ENCODE peak calls at places on chromosomes 5 and 9, in eight cellular contexts. One of them, this sample, is unnamed.

GRCh38 chr5:130471-131175 is 38.7 kb downstream of the PLEKHG4B start:
- DNase-seq in neural crest cell: no peak
- DNase-seq in Calu3: no peak
- DNase-seq in pancreas: no peak
- DNase-seq in AG10803: peak; percentile 92
- DNase-seq in GM12878: no peak
- DNase-seq in lower lobe of right lung: no peak
- DNase-seq in coronary artery: no peak
- DNase-seq in this sample: no peak

GRCh38 chr9:72602629-72603028 is 81.2 kb downstream of the TMC1 start:
- DNase-seq in lower lobe of right lung: no peak
- DNase-seq in Calu3: no peak
- DNase-seq in AG10803: peak; percentile 70
- DNase-seq in GM12878: no peak
- DNase-seq in neural crest cell: no peak
- DNase-seq in coronary artery: no peak
- DNase-seq in pancreas: no peak
- DNase-seq in this sample: no peak

GRCh38 chr5:27158171-27158570 is 119.8 kb upstream of the CDH9 start:
- DNase-seq in GM12878: no peak
- DNase-seq in AG10803: peak; percentile 1
- DNase-seq in neural crest cell: no peak
- DNase-seq in pancreas: no peak
- DNase-seq in lower lobe of right lung: no peak
- DNase-seq in coronary artery: no peak
- DNase-seq in Calu3: no peak
- DNase-seq in this sample: no peak

GRCh38 chr5:73496984-73497457 is 1.2 kb upstream of the BTF3 start:
- DNase-seq in AG10803: peak; percentile 43
- DNase-seq in pancreas: no peak
- DNase-seq in neural crest cell: no peak
- DNase-seq in coronary artery: no peak
- DNase-seq in lower lobe of right lung: no peak
- DNase-seq in Calu3: no peak
- DNase-seq in GM12878: no peak
- DNase-seq in this sample: no peak

GRCh38 chr5:149605354-149605997 is 24.2 kb downstream of the ARHGEF37 start:
- DNase-seq in GM12878: no peak
- DNase-seq in AG10803: no peak
- DNase-seq in pancreas: no peak
- DNase-seq in Calu3: no peak
- DNase-seq in neural crest cell: no peak
- DNase-seq in lower lobe of right lung: no peak
- DNase-seq in coronary artery: no peak
- DNase-seq in this sample: no peak

GRCh38 chr5:179373101-179373934 is 28.1 kb upstream of the ADAMTS2 start:
- DNase-seq in AG10803: no peak
- DNase-seq in lower lobe of right lung: peak; percentile 10
- DNase-seq in pancreas: peak; percentile 25
- DNase-seq in GM12878: no peak
- DNase-seq in neural crest cell: no peak
- DNase-seq in Calu3: no peak
- DNase-seq in coronary artery: peak; percentile 46
- DNase-seq in this sample: no peak

GRCh38 chr5:15574806-15575205 is 74.8 kb downstream of the FBXL7 start:
- DNase-seq in lower lobe of right lung: no peak
- DNase-seq in Calu3: no peak
- DNase-seq in AG10803: peak; percentile 81
- DNase-seq in coronary artery: no peak
- DNase-seq in GM12878: no peak
- DNase-seq in neural crest cell: no peak
- DNase-seq in pancreas: no peak
- DNase-seq in this sample: no peak

GRCh38 chr9:110526426-110526825 is 53.1 kb downstream of the SVEP1 start:
- DNase-seq in coronary artery: no peak
- DNase-seq in GM12878: no peak
- DNase-seq in lower lobe of right lung: no peak
- DNase-seq in neural crest cell: no peak
- DNase-seq in AG10803: peak; percentile 92
- DNase-seq in pancreas: no peak
- DNase-seq in Calu3: no peak
- DNase-seq in this sample: no peak

GRCh38 chr9:5587024-5587423 is 41.9 kb upstream of the RIC1 start:
- DNase-seq in lower lobe of right lung: no peak
- DNase-seq in pancreas: no peak
- DNase-seq in neural crest cell: no peak
- DNase-seq in GM12878: no peak
- DNase-seq in Calu3: no peak
- DNase-seq in coronary artery: no peak
- DNase-seq in AG10803: peak; percentile 77
- DNase-seq in this sample: no peak

GRCh38 chr5:73256462-73257260 is 83.7 kb downstream of the TMEM174 start:
- DNase-seq in GM12878: no peak
- DNase-seq in Calu3: no peak
- DNase-seq in lower lobe of right lung: no peak
- DNase-seq in AG10803: no peak
- DNase-seq in pancreas: no peak
- DNase-seq in neural crest cell: no peak
- DNase-seq in coronary artery: no peak
- DNase-seq in this sample: no peak

GRCh38 chr5:39464096-39464495 is 39.3 kb upstream of the DAB2 start:
- DNase-seq in AG10803: peak; percentile 76
- DNase-seq in coronary artery: no peak
- DNase-seq in GM12878: no peak
- DNase-seq in neural crest cell: no peak
- DNase-seq in lower lobe of right lung: no peak
- DNase-seq in pancreas: no peak
- DNase-seq in Calu3: no peak
- DNase-seq in this sample: no peak

GRCh38 chr9:130912932-130913598 is 16.5 kb upstream of the QRFP start:
- DNase-seq in Calu3: no peak
- DNase-seq in neural crest cell: peak; percentile 17
- DNase-seq in GM12878: no peak
- DNase-seq in coronary artery: no peak
- DNase-seq in lower lobe of right lung: no peak
- DNase-seq in pancreas: no peak
- DNase-seq in AG10803: peak; percentile 76
- DNase-seq in this sample: no peak

GRCh38 chr9:13070612-13071595 is 208.6 kb downstream of the MPDZ start:
- DNase-seq in AG10803: no peak
- DNase-seq in Calu3: no peak
- DNase-seq in GM12878: no peak
- DNase-seq in lower lobe of right lung: no peak
- DNase-seq in pancreas: no peak
- DNase-seq in coronary artery: no peak
- DNase-seq in neural crest cell: no peak
- DNase-seq in this sample: no peak

GRCh38 chr5:165304193-165304820 is 1798.9 kb downstream of the MAT2B start:
- DNase-seq in Calu3: no peak
- DNase-seq in neural crest cell: no peak
- DNase-seq in lower lobe of right lung: no peak
- DNase-seq in coronary artery: no peak
- DNase-seq in AG10803: no peak
- DNase-seq in pancreas: no peak
- DNase-seq in GM12878: no peak
- DNase-seq in this sample: no peak

GRCh38 chr9:20606637-20607036 is 15.7 kb downstream of the MLLT3 start:
- DNase-seq in lower lobe of right lung: peak; percentile 52
- DNase-seq in Calu3: peak; percentile 8
- DNase-seq in coronary artery: no peak
- DNase-seq in pancreas: no peak
- DNase-seq in neural crest cell: no peak
- DNase-seq in GM12878: no peak
- DNase-seq in AG10803: no peak
- DNase-seq in this sample: no peak

GRCh38 chr9:98375138-98375726 is 119.8 kb upstream of the TBC1D2 start:
- DNase-seq in neural crest cell: no peak
- DNase-seq in lower lobe of right lung: no peak
- DNase-seq in coronary artery: no peak
- DNase-seq in pancreas: no peak
- DNase-seq in Calu3: no peak
- DNase-seq in GM12878: no peak
- DNase-seq in AG10803: peak; percentile 90
- DNase-seq in this sample: no peak

GRCh38 chr5:142143878-142144277 is 35.3 kb downstream of the NDFIP1 start:
- DNase-seq in lower lobe of right lung: no peak
- DNase-seq in neural crest cell: no peak
- DNase-seq in Calu3: no peak
- DNase-seq in coronary artery: no peak
- DNase-seq in pancreas: no peak
- DNase-seq in AG10803: peak; percentile 43
- DNase-seq in GM12878: no peak
- DNase-seq in this sample: peak; percentile 36

GRCh38 chr9:76773051-76773450 is 8.8 kb downstream of the PCA3 start:
- DNase-seq in lower lobe of right lung: no peak
- DNase-seq in neural crest cell: no peak
- DNase-seq in GM12878: no peak
- DNase-seq in Calu3: no peak
- DNase-seq in coronary artery: no peak
- DNase-seq in pancreas: no peak
- DNase-seq in AG10803: no peak
- DNase-seq in this sample: no peak

GRCh38 chr9:124894741-124895170 is 32.8 kb downstream of the ARPC5L start:
- DNase-seq in neural crest cell: no peak
- DNase-seq in AG10803: peak; percentile 50
- DNase-seq in lower lobe of right lung: no peak
- DNase-seq in Calu3: no peak
- DNase-seq in coronary artery: no peak
- DNase-seq in pancreas: no peak
- DNase-seq in GM12878: no peak
- DNase-seq in this sample: peak; percentile 27

GRCh38 chr5:160511280-160511929 is 89.8 kb downstream of the PTTG1 start:
- DNase-seq in coronary artery: no peak
- DNase-seq in lower lobe of right lung: no peak
- DNase-seq in GM12878: no peak
- DNase-seq in AG10803: no peak
- DNase-seq in neural crest cell: no peak
- DNase-seq in Calu3: no peak
- DNase-seq in pancreas: no peak
- DNase-seq in this sample: no peak

GRCh38 chr5:160508780-160509361 is 87.2 kb downstream of the PTTG1 start:
- DNase-seq in neural crest cell: peak; percentile 67
- DNase-seq in coronary artery: no peak
- DNase-seq in AG10803: peak; percentile 82
- DNase-seq in GM12878: peak; percentile 76
- DNase-seq in Calu3: peak; percentile 83
- DNase-seq in pancreas: no peak
- DNase-seq in lower lobe of right lung: no peak
- DNase-seq in this sample: peak; percentile 72

GRCh38 chr5:160504906-160505305 is 83.3 kb downstream of the PTTG1 start:
- DNase-seq in neural crest cell: no peak
- DNase-seq in Calu3: no peak
- DNase-seq in AG10803: no peak
- DNase-seq in coronary artery: no peak
- DNase-seq in GM12878: no peak
- DNase-seq in pancreas: no peak
- DNase-seq in lower lobe of right lung: no peak
- DNase-seq in this sample: no peak

GRCh38 chr5:160506006-160507004 is 84.7 kb downstream of the PTTG1 start:
- DNase-seq in lower lobe of right lung: peak; percentile 53
- DNase-seq in Calu3: no peak
- DNase-seq in pancreas: no peak
- DNase-seq in GM12878: no peak
- DNase-seq in neural crest cell: peak; percentile 27
- DNase-seq in AG10803: peak; percentile 62
- DNase-seq in coronary artery: no peak
- DNase-seq in this sample: peak; percentile 59

GRCh38 chr5:160507181-160507811 is 85.6 kb downstream of the PTTG1 start:
- DNase-seq in Calu3: peak; percentile 19
- DNase-seq in lower lobe of right lung: no peak
- DNase-seq in pancreas: no peak
- DNase-seq in coronary artery: no peak
- DNase-seq in neural crest cell: no peak
- DNase-seq in GM12878: no peak
- DNase-seq in AG10803: peak; percentile 54
- DNase-seq in this sample: no peak
- TF ChIP-seq CTCF in Calu3: no peak
- TF ChIP-seq CTCF in lower lobe of right lung: no peak
- TF ChIP-seq CTCF in pancreas: no peak
- TF ChIP-seq CTCF in coronary artery: no peak
- TF ChIP-seq CTCF in neural crest cell: no peak
- TF ChIP-seq CTCF in GM12878: no peak
- TF ChIP-seq CTCF in AG10803: no peak
- TF ChIP-seq CTCF in this sample: no peak

DNA sequence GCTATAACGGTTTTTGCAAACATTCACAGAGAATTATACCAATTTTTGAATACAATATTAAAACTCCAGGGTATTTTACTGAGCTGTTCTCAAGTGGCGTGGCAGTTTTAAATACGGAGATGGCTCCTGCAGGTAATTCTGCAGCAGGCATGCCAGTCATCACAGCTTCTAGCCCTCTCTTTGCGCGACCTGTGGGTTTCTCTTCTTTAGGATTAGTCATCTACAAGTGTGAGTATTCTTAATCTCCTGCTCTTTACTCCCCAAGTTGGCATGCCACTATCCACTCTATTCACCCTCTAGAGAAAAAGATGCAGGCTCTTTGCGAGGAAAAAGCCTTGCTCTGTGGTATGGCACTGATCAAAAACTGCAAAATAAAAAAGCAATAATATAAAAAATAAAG is 43.9 kb downstream of the ANKRD31 start:
- DNase-seq in coronary artery: no peak
- DNase-seq in AG10803: no peak
- DNase-seq in pancreas: no peak
- DNase-seq in neural crest cell: no peak
- DNase-seq in lower lobe of right lung: no peak
- DNase-seq in Calu3: no peak
- DNase-seq in GM12878: no peak
- DNase-seq in this sample: no peak
- TF ChIP-seq CTCF in coronary artery: no peak
- TF ChIP-seq CTCF in AG10803: no peak
- TF ChIP-seq CTCF in pancreas: no peak
- TF ChIP-seq CTCF in neural crest cell: no peak
- TF ChIP-seq CTCF in lower lobe of right lung: no peak
- TF ChIP-seq CTCF in Calu3: no peak
- TF ChIP-seq CTCF in GM12878: no peak
- TF ChIP-seq CTCF in this sample: no peak

DNA sequence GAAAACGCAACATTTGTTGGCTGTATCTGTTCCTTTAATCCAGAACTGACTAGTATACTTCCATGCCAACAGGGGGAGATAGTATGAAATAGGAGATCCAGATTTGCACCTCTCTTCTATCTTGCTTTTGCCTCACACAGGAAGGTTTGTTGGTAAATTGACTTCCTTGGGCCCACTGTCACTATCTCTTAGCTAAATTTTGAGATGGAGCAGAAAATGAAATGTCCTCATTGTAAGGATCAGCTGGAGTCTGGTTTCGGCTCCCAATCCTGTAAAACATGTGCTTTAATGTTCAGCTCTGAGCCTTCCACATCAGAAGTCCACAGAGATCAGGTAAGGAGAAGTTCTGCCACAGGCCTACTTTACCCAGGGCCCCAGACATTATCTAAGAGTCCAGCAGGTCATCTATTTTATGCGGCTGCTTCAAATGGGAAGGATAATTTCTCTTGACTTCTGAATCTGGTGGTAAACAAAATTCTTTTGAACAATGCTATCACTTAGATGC is 176.8 kb downstream of the FER start:
- DNase-seq in lower lobe of right lung: no peak
- DNase-seq in coronary artery: no peak
- DNase-seq in AG10803: no peak
- DNase-seq in pancreas: no peak
- DNase-seq in Calu3: no peak
- DNase-seq in GM12878: no peak
- DNase-seq in neural crest cell: no peak
- DNase-seq in this sample: no peak
- TF ChIP-seq CTCF in lower lobe of right lung: no peak
- TF ChIP-seq CTCF in coronary artery: no peak
- TF ChIP-seq CTCF in AG10803: no peak
- TF ChIP-seq CTCF in pancreas: no peak
- TF ChIP-seq CTCF in Calu3: no peak
- TF ChIP-seq CTCF in GM12878: no peak
- TF ChIP-seq CTCF in neural crest cell: peak; percentile 37
- TF ChIP-seq CTCF in this sample: no peak

GRCh38 chr5:161333194-161333880 is 213.2 kb downstream of the GABRB2 start:
- DNase-seq in coronary artery: no peak
- DNase-seq in neural crest cell: no peak
- DNase-seq in lower lobe of right lung: no peak
- DNase-seq in GM12878: no peak
- DNase-seq in pancreas: no peak
- DNase-seq in AG10803: no peak
- DNase-seq in Calu3: no peak
- DNase-seq in this sample: no peak
- TF ChIP-seq CTCF in coronary artery: no peak
- TF ChIP-seq CTCF in neural crest cell: no peak
- TF ChIP-seq CTCF in lower lobe of right lung: no peak
- TF ChIP-seq CTCF in GM12878: no peak
- TF ChIP-seq CTCF in pancreas: no peak
- TF ChIP-seq CTCF in AG10803: no peak
- TF ChIP-seq CTCF in Calu3: no peak
- TF ChIP-seq CTCF in this sample: no peak

This sample was measured in GM20000.